ENCODE peak calls at places on chromosomes 11 and 22, in five cellular contexts. F is GF-D8; S is activated CD4-positive, alpha-beta T cell treated with anti-CD3 and anti-CD28 coated beads, Interleukin-2, amount 50 U/mL, for 1 hour; A is occipital lobe; M is Peyer's patch. U is an unnamed sample.
A peak's percentile ranks its signal among the peaks of the same experiment; 100 is the strongest.

GRCh38 chr11:115580927-115581680 is 76.9 kb upstream of the CADM1 start:
- DNase-seq in M (no peak), S (no peak), A (no peak), F (no peak), U (no peak)

GRCh38 chr11:32643526-32643925 is 59.9 kb downstream of the EIF3M start:
- DNase-seq in S (no peak), A (no peak), F (no peak), M (no peak), U (peak; percentile 46)

GRCh38 chr22:23520875-23521441 is 59.1 kb downstream of the IGLL1 start:
- DNase-seq in F (no peak), M (peak; percentile 64), S (no peak), A (no peak), U (peak; percentile 71)

GRCh38 chr11:44877908-44878459 is 72.7 kb downstream of the TP53I11 start:
- DNase-seq in S (no peak), F (no peak), M (no peak), A (no peak), U (no peak)

GRCh38 chr22:32378703-32379272 is 21.1 kb downstream of the RFPL3 start:
- DNase-seq in S (no peak), M (peak; percentile 58), F (no peak), A (peak; percentile 31), U (peak; percentile 35)

GRCh38 chr22:22705328-22706100 is 61.1 kb downstream of the GGTLC2 start:
- DNase-seq in S (no peak), A (no peak), M (no peak), F (no peak), U (no peak)

GRCh38 chr22:20014526-20015186 is 2.0 kb downstream of the ARVCF start:
- DNase-seq in M (peak; percentile 61), A (no peak), F (no peak), S (no peak), U (no peak)

GRCh38 chr11:20821046-20821445 is 151.7 kb downstream of the NELL1 start:
- DNase-seq in A (no peak), F (no peak), M (no peak), S (no peak), U (no peak)

GRCh38 chr11:39255648-39256047 is 2203.8 kb downstream of the LRRC4C start:
- DNase-seq in A (no peak), F (no peak), M (no peak), S (no peak), U (no peak)

GRCh38 chr11:74490945-74491344 is 2.6 kb downstream of the LIPT2 start:
- DNase-seq in M (no peak), F (no peak), A (no peak), S (no peak), U (no peak)

GRCh38 chr22:37898441-37899181 is 7.5 kb upstream of the MICALL1 start:
- DNase-seq in F (no peak), A (peak; percentile 38), M (no peak), S (no peak), U (no peak)

GRCh38 chr11:111230122-111230465 is 15.4 kb upstream of the POU2AF2 start:
- DNase-seq in S (no peak), M (no peak), A (no peak), F (no peak), U (no peak)

GRCh38 chr22:44454113-44454769 is 43.8 kb downstream of the RTL6 start:
- DNase-seq in A (no peak), M (peak; percentile 25), F (no peak), S (no peak), U (no peak)

GRCh38 chr22:22720724-22721261 is 76.4 kb downstream of the GGTLC2 start:
- DNase-seq in S (no peak), A (no peak), F (no peak), M (no peak), U (peak; percentile 57)

GRCh38 chr11:110092577-110093406 is at the start of gene ZC3H12C:
- DNase-seq in A (peak; percentile 75), M (peak; percentile 90), F (peak; percentile 67), S (peak; percentile 2), U (peak; percentile 93)

GRCh38 chr22:48077699-48078098 is 1315.2 kb downstream of the TBC1D22A start:
- DNase-seq in S (no peak), M (no peak), F (no peak), A (no peak), U (no peak)

GRCh38 chr22:22882033-22882717 is 5.4 kb upstream of the IGLL5 start:
- DNase-seq in S (no peak), M (no peak), F (no peak), A (no peak), U (peak; percentile 23)

GRCh38 chr11:95065336-95065735 is 1.4 kb upstream of the SRSF8 start:
- DNase-seq in F (no peak), S (no peak), A (no peak), M (no peak), U (no peak)

GRCh38 chr11:62433141-62433543 is 14.3 kb downstream of the SCGB1A1 start:
- DNase-seq in A (no peak), S (no peak), F (no peak), M (no peak), U (no peak)

GRCh38 chr22:45218974-45219373 is 21.7 kb downstream of the KIAA0930 start:
- DNase-seq in F (no peak), S (no peak), M (no peak), A (no peak), U (no peak)

GRCh38 chr11:17782938-17783337 is 48.4 kb downstream of the KCNC1 start:
- DNase-seq in F (no peak), M (no peak), A (no peak), S (no peak), U (no peak)

GRCh38 chr22:35835998-35836691 is 118.5 kb downstream of the APOL5 start:
- DNase-seq in M (no peak), F (no peak), A (no peak), S (no peak), U (peak; percentile 92)

GRCh38 chr11:8871283-8871775 is 39.7 kb upstream of the AKIP1 start:
- DNase-seq in M (no peak), S (no peak), A (peak; percentile 27), F (no peak), U (peak; percentile 95)

GRCh38 chr11:134659882-134660281 is 247.8 kb upstream of the B3GAT1 start:
- DNase-seq in M (no peak), A (no peak), S (no peak), F (no peak), U (no peak)

GRCh38 chr22:32536352-32536751 is 61.7 kb downstream of the FBXO7 start:
- DNase-seq in M (no peak), A (no peak), F (no peak), S (no peak), U (no peak)

GRCh38 chr11:11786234-11786633 is 55.5 kb upstream of the USP47 start:
- DNase-seq in S (no peak), M (no peak), F (no peak), A (no peak), U (peak; percentile 46)

GRCh38 chr11:108160970-108161566 is 39.7 kb downstream of the ACAT1 start:
- DNase-seq in F (no peak), S (no peak), A (no peak), M (no peak), U (no peak)

GRCh38 chr11:44592125-44592643 is 26.7 kb downstream of the CD82 start:
- DNase-seq in S (no peak), A (no peak), M (no peak), F (no peak), U (peak; percentile 88)

GRCh38 chr22:35102663-35103062 is 36.7 kb downstream of the ISX start:
- DNase-seq in A (no peak), S (no peak), M (peak; percentile 78), F (no peak), U (peak; percentile 16)

GRCh38 chr11:116185551-116185950 is 587.2 kb downstream of the BUD13 start:
- DNase-seq in A (no peak), M (no peak), F (no peak), S (no peak), U (no peak)

GRCh38 chr11:9875862-9876261 is 212.0 kb downstream of the SWAP70 start:
- DNase-seq in S (no peak), A (no peak), F (no peak), M (no peak), U (no peak)

GRCh38 chr22:45172872-45173585 is 9.3 kb downstream of the NUP50 start:
- DNase-seq in F (no peak), A (no peak), M (no peak), S (no peak), U (no peak)

GRCh38 chr11:128498846-128499245 is 88.5 kb downstream of the ETS1 start:
- DNase-seq in M (no peak), F (no peak), S (no peak), A (no peak), U (peak; percentile 57)

GRCh38 chr11:60133917-60134316 is 45.5 kb downstream of the MS4A2 start:
- DNase-seq in F (no peak), M (no peak), S (no peak), A (no peak), U (no peak)

GRCh38 chr11:61162092-61162935 is 1.1 kb upstream of the VPS37C start:
- DNase-seq in A (peak; percentile 18), S (no peak), F (peak; percentile 77), M (no peak), U (peak; percentile 29)

GRCh38 chr11:58060535-58060934 is 29.8 kb downstream of the OR6Q1 start:
- DNase-seq in S (no peak), A (no peak), F (no peak), M (no peak), U (no peak)

GRCh38 chr22:21622624-21623401 is 7.0 kb downstream of the YDJC start:
- DNase-seq in F (no peak), A (no peak), M (no peak), S (no peak), U (no peak)

GRCh38 chr22:22974795-22975580 is 87.4 kb downstream of the IGLL5 start:
- DNase-seq in F (no peak), M (no peak), A (no peak), S (no peak), U (no peak)

GRCh38 chr11:60950933-60951610 is 904 bp downstream of the SLC15A3 start:
- DNase-seq in A (no peak), S (peak; percentile 38), M (no peak), F (no peak), U (peak; percentile 55)

GRCh38 chr11:67998150-67999045 is 5.5 kb downstream of the UNC93B1 start:
- DNase-seq in M (peak; percentile 51), S (no peak), A (no peak), F (no peak), U (no peak)

U was measured in GM23248.